ENCODE peak calls at places on chromosome 4, in seven cellular contexts. I, K, F, J, X, L and R are unnamed samples.

GRCh38 chr4:128354205-128354821 is 66.7 kb upstream of the PGRMC2 start:
- DNase-seq in X (peak; percentile 97), L (no peak), J (no peak), F (no peak), K (no peak), I (no peak), R (no peak)

GRCh38 chr4:52058275-52058674 is 7.2 kb downstream of the SPATA18 start:
- DNase-seq in L (no peak), J (no peak), K (no peak), I (no peak), F (no peak), X (no peak), R (no peak)

GRCh38 chr4:120977435-120977997 is 55.0 kb upstream of the PRDM5 start:
- DNase-seq in K (peak; percentile 4), L (no peak), X (peak; percentile 63), I (no peak), F (no peak), J (no peak), R (no peak)

GRCh38 chr4:78747328-78747946 is 28.7 kb upstream of the BMP2K start:
- DNase-seq in X (peak; percentile 45), K (no peak), F (no peak), J (no peak), L (no peak), I (no peak), R (no peak)

GRCh38 chr4:174427562-174428140 is 94.6 kb downstream of the HPGD start:
- DNase-seq in I (no peak), F (no peak), J (no peak), K (no peak), L (no peak), X (no peak), R (no peak)

GRCh38 chr4:76993787-76994641 is 44.5 kb downstream of the SEPTIN11 start:
- DNase-seq in I (no peak), L (peak; percentile 60), F (peak; percentile 36), X (no peak), J (no peak), K (peak; percentile 30), R (peak; percentile 10)

GRCh38 chr4:76624271-76624681 is 189.2 kb downstream of the SHROOM3 start:
- DNase-seq in J (no peak), I (no peak), F (no peak), X (no peak), L (no peak), K (no peak), R (no peak)

GRCh38 chr4:36815536-36815935 is 429.0 kb upstream of the NWD2 start:
- DNase-seq in F (no peak), I (no peak), K (no peak), L (no peak), X (no peak), J (no peak), R (no peak)

GRCh38 chr4:165331823-165332222 is 4.4 kb downstream of the MSMO1 start:
- DNase-seq in F (no peak), I (no peak), X (no peak), J (no peak), K (no peak), L (no peak), R (no peak)

GRCh38 chr4:55445921-55446577 is 50.3 kb downstream of the TMEM165 start:
- DNase-seq in X (no peak), J (no peak), F (no peak), K (no peak), I (no peak), L (no peak), R (no peak)